ENCODE peak calls at places on chromosomes 6 and 20, in seven cellular contexts. One of them, this sample, is unnamed.

GRCh38 chr6:107116328-107116892 is 1.1 kb upstream of the BEND3 start:
- DNase-seq in foreskin keratinocyte: peak; percentile 60
- DNase-seq in suprapubic skin: no peak
- DNase-seq in CD8-positive, alpha-beta memory T cell: no peak
- DNase-seq in transverse colon: peak; percentile 63
- DNase-seq in right atrium auricular region: no peak
- DNase-seq in lower lobe of right lung: peak; percentile 58
- DNase-seq in this sample: no peak

GRCh38 chr20:43715511-43715910 is 11.3 kb downstream of the GTSF1L start:
- DNase-seq in lower lobe of right lung: no peak
- DNase-seq in transverse colon: no peak
- DNase-seq in CD8-positive, alpha-beta memory T cell: no peak
- DNase-seq in right atrium auricular region: no peak
- DNase-seq in foreskin keratinocyte: no peak
- DNase-seq in suprapubic skin: no peak
- DNase-seq in this sample: no peak

GRCh38 chr6:165804331-165805066 is 141.5 kb upstream of the PDE10A start:
- DNase-seq in foreskin keratinocyte: no peak
- DNase-seq in suprapubic skin: no peak
- DNase-seq in transverse colon: no peak
- DNase-seq in lower lobe of right lung: no peak
- DNase-seq in right atrium auricular region: no peak
- DNase-seq in CD8-positive, alpha-beta memory T cell: no peak
- DNase-seq in this sample: no peak

GRCh38 chr6:168778201-168778600 is 337.2 kb downstream of the SMOC2 start:
- DNase-seq in right atrium auricular region: no peak
- DNase-seq in suprapubic skin: no peak
- DNase-seq in foreskin keratinocyte: no peak
- DNase-seq in CD8-positive, alpha-beta memory T cell: no peak
- DNase-seq in transverse colon: no peak
- DNase-seq in lower lobe of right lung: no peak
- DNase-seq in this sample: no peak

GRCh38 chr6:6004147-6004995 is 2.4 kb downstream of the NRN1 start:
- DNase-seq in suprapubic skin: no peak
- DNase-seq in right atrium auricular region: no peak
- DNase-seq in CD8-positive, alpha-beta memory T cell: no peak
- DNase-seq in transverse colon: no peak
- DNase-seq in foreskin keratinocyte: no peak
- DNase-seq in lower lobe of right lung: no peak
- DNase-seq in this sample: no peak

GRCh38 chr6:31474871-31475286 is 23.1 kb upstream of the MICB start:
- DNase-seq in transverse colon: no peak
- DNase-seq in suprapubic skin: no peak
- DNase-seq in lower lobe of right lung: no peak
- DNase-seq in CD8-positive, alpha-beta memory T cell: no peak
- DNase-seq in foreskin keratinocyte: no peak
- DNase-seq in right atrium auricular region: no peak
- DNase-seq in this sample: peak; percentile 79

GRCh38 chr6:27591660-27592059 is 118.8 kb upstream of the ZNF184 start:
- DNase-seq in transverse colon: no peak
- DNase-seq in foreskin keratinocyte: peak; percentile 73
- DNase-seq in suprapubic skin: no peak
- DNase-seq in lower lobe of right lung: no peak
- DNase-seq in right atrium auricular region: no peak
- DNase-seq in CD8-positive, alpha-beta memory T cell: no peak
- DNase-seq in this sample: no peak

GRCh38 chr6:10528170-10528981 is 7.2 kb downstream of the GCNT2 start:
- DNase-seq in CD8-positive, alpha-beta memory T cell: no peak
- DNase-seq in suprapubic skin: no peak
- DNase-seq in right atrium auricular region: no peak
- DNase-seq in lower lobe of right lung: no peak
- DNase-seq in foreskin keratinocyte: no peak
- DNase-seq in transverse colon: peak; percentile 67
- DNase-seq in this sample: no peak

GRCh38 chr20:21353236-21353635 is 44.1 kb downstream of the NKX2-4 start:
- DNase-seq in right atrium auricular region: no peak
- DNase-seq in foreskin keratinocyte: peak; percentile 35
- DNase-seq in CD8-positive, alpha-beta memory T cell: no peak
- DNase-seq in transverse colon: no peak
- DNase-seq in lower lobe of right lung: no peak
- DNase-seq in suprapubic skin: no peak
- DNase-seq in this sample: no peak

GRCh38 chr6:126880926-126881325 is 237.5 kb upstream of the RSPO3 start:
- DNase-seq in foreskin keratinocyte: no peak
- DNase-seq in CD8-positive, alpha-beta memory T cell: no peak
- DNase-seq in transverse colon: no peak
- DNase-seq in suprapubic skin: no peak
- DNase-seq in lower lobe of right lung: no peak
- DNase-seq in right atrium auricular region: no peak
- DNase-seq in this sample: no peak

GRCh38 chr6:138970856-138971425 is 17.1 kb downstream of the REPS1 start:
- DNase-seq in CD8-positive, alpha-beta memory T cell: no peak
- DNase-seq in right atrium auricular region: peak; percentile 68
- DNase-seq in lower lobe of right lung: no peak
- DNase-seq in foreskin keratinocyte: peak; percentile 93
- DNase-seq in suprapubic skin: no peak
- DNase-seq in transverse colon: no peak
- DNase-seq in this sample: no peak

GRCh38 chr6:170087946-170088348 is 202.9 kb downstream of the DLL1 start:
- DNase-seq in CD8-positive, alpha-beta memory T cell: peak; percentile 62
- DNase-seq in transverse colon: peak; percentile 55
- DNase-seq in lower lobe of right lung: peak; percentile 52
- DNase-seq in suprapubic skin: peak; percentile 51
- DNase-seq in right atrium auricular region: peak; percentile 55
- DNase-seq in foreskin keratinocyte: no peak
- DNase-seq in this sample: no peak

GRCh38 chr6:36131517-36132220 is 1.4 kb downstream of the MAPK13 start:
- DNase-seq in CD8-positive, alpha-beta memory T cell: peak; percentile 43
- DNase-seq in lower lobe of right lung: no peak
- DNase-seq in foreskin keratinocyte: peak; percentile 35
- DNase-seq in right atrium auricular region: peak; percentile 66
- DNase-seq in transverse colon: peak; percentile 76
- DNase-seq in suprapubic skin: peak; percentile 72
- DNase-seq in this sample: no peak

GRCh38 chr6:101722991-101723579 is 329.6 kb downstream of the GRIK2 start:
- DNase-seq in lower lobe of right lung: no peak
- DNase-seq in foreskin keratinocyte: peak; percentile 90
- DNase-seq in right atrium auricular region: no peak
- DNase-seq in transverse colon: no peak
- DNase-seq in CD8-positive, alpha-beta memory T cell: no peak
- DNase-seq in suprapubic skin: no peak
- DNase-seq in this sample: no peak

GRCh38 chr20:23937303-23938117 is 51.1 kb downstream of the GGTLC1 start:
- DNase-seq in lower lobe of right lung: peak; percentile 59
- DNase-seq in transverse colon: peak; percentile 30
- DNase-seq in foreskin keratinocyte: peak; percentile 15
- DNase-seq in CD8-positive, alpha-beta memory T cell: peak; percentile 61
- DNase-seq in suprapubic skin: no peak
- DNase-seq in right atrium auricular region: no peak
- DNase-seq in this sample: peak; percentile 90

GRCh38 chr20:8735674-8736073 is 333.2 kb upstream of the PLCB4 start:
- DNase-seq in transverse colon: no peak
- DNase-seq in right atrium auricular region: no peak
- DNase-seq in lower lobe of right lung: no peak
- DNase-seq in foreskin keratinocyte: no peak
- DNase-seq in CD8-positive, alpha-beta memory T cell: no peak
- DNase-seq in suprapubic skin: no peak
- DNase-seq in this sample: no peak

GRCh38 chr20:8735014-8735413 is 333.9 kb upstream of the PLCB4 start:
- DNase-seq in foreskin keratinocyte: no peak
- DNase-seq in transverse colon: no peak
- DNase-seq in right atrium auricular region: no peak
- DNase-seq in CD8-positive, alpha-beta memory T cell: no peak
- DNase-seq in suprapubic skin: no peak
- DNase-seq in lower lobe of right lung: no peak
- DNase-seq in this sample: no peak

GRCh38 chr20:8744228-8744844 is 324.6 kb upstream of the PLCB4 start:
- DNase-seq in lower lobe of right lung: no peak
- DNase-seq in CD8-positive, alpha-beta memory T cell: no peak
- DNase-seq in foreskin keratinocyte: peak; percentile 68
- DNase-seq in right atrium auricular region: no peak
- DNase-seq in transverse colon: no peak
- DNase-seq in suprapubic skin: no peak
- DNase-seq in this sample: no peak

DNA sequence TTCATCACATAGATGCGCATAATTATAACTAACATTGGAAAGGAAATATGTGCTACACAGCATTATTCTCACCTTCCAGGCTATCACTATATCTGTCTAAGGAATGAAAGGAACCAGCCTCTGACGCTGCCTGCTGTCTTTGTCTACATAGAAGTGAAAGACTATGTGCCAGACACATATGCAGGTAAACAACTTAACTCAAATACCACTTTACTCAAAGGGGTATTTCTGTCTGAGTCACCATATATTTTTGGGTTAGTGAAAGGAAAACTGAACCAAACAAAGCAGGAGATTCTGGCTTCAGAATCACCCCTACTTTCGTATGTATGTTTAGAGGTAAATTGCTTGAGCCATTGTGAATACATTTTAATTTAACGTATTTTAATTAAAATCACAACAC is 328.6 kb upstream of the PLCB4 start:
- DNase-seq in transverse colon: no peak
- DNase-seq in lower lobe of right lung: no peak
- DNase-seq in foreskin keratinocyte: no peak
- DNase-seq in suprapubic skin: no peak
- DNase-seq in right atrium auricular region: no peak
- DNase-seq in CD8-positive, alpha-beta memory T cell: no peak
- DNase-seq in this sample: no peak
- H3K4me1 ChIP-seq in transverse colon: no peaks in the 10 kb centered on the region
- H3K4me1 ChIP-seq in lower lobe of right lung: no peaks in the 10 kb centered on the region
- H3K4me1 ChIP-seq in foreskin keratinocyte: no peaks in the 10 kb centered on the region
- H3K4me1 ChIP-seq in suprapubic skin: no peaks in the 10 kb centered on the region
- H3K4me1 ChIP-seq in right atrium auricular region: no peaks in the 10 kb centered on the region
- H3K4me1 ChIP-seq in CD8-positive, alpha-beta memory T cell: no peaks in the 10 kb centered on the region
- H3K4me1 ChIP-seq in this sample: no peaks in the 10 kb centered on the region

GRCh38 chr6:41546866-41547798 is 951 bp downstream of the FOXP4 start:
- DNase-seq in lower lobe of right lung: peak; percentile 60
- DNase-seq in suprapubic skin: no peak
- DNase-seq in transverse colon: peak; percentile 42
- DNase-seq in right atrium auricular region: no peak
- DNase-seq in CD8-positive, alpha-beta memory T cell: peak; percentile 44
- DNase-seq in foreskin keratinocyte: peak; percentile 30
- DNase-seq in this sample: no peak

GRCh38 chr6:41546475-41546865 is 289 bp downstream of the FOXP4 start:
- DNase-seq in right atrium auricular region: no peak
- DNase-seq in transverse colon: peak; percentile 74
- DNase-seq in suprapubic skin: no peak
- DNase-seq in CD8-positive, alpha-beta memory T cell: no peak
- DNase-seq in lower lobe of right lung: no peak
- DNase-seq in foreskin keratinocyte: peak; percentile 26
- DNase-seq in this sample: no peak

GRCh38 chr6:41547799-41548097 is 1.6 kb downstream of the FOXP4 start:
- DNase-seq in right atrium auricular region: no peak
- DNase-seq in lower lobe of right lung: no peak
- DNase-seq in transverse colon: no peak
- DNase-seq in suprapubic skin: no peak
- DNase-seq in foreskin keratinocyte: no peak
- DNase-seq in CD8-positive, alpha-beta memory T cell: no peak
- DNase-seq in this sample: no peak

GRCh38 chr6:41545174-41545702 is 943 bp upstream of the FOXP4 start:
- DNase-seq in foreskin keratinocyte: no peak
- DNase-seq in transverse colon: no peak
- DNase-seq in CD8-positive, alpha-beta memory T cell: no peak
- DNase-seq in suprapubic skin: no peak
- DNase-seq in right atrium auricular region: no peak
- DNase-seq in lower lobe of right lung: no peak
- DNase-seq in this sample: no peak

DNA sequence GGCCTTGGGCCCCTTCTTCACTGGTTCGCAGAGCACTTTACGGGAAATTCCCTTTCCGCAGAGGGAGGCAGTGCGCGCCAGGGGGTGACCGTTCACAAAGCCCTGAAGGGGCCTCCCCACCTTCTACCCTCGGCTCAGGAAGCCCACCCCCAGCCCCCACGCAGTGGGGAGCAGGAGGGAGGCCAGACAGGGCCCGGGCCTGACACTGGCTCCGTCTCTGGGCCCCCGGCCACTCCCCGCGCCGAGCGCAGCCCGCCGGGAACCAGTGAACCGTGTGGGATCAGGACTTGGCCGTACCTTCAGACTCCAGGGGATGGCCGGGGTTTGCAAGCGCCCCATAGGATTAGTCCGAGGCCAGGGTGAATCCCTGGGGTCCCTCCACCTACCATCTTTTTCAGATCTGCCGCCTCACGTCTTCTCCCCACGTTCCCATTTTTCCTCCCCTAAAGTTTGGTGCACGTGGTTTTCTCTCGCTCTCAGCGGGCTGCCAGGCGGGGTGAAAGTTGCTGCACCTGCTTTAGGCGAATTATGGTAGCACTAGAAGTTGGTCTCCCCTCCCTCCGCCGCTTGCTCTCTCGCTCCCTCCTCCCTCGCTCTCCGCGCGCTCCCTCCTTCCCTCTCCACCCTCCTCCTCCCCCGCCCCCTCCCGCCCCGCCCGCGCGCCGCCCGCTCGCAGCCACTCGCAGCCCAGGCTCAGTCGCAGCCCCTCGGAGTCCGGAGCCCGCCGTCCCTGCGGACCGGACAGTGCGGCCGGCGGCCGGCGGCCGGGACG is at the start of gene FOXP4:
- DNase-seq in suprapubic skin: peak; percentile 92
- DNase-seq in lower lobe of right lung: peak; percentile 92
- DNase-seq in foreskin keratinocyte: peak; percentile 90
- DNase-seq in CD8-positive, alpha-beta memory T cell: peak; percentile 74
- DNase-seq in right atrium auricular region: peak; percentile 88
- DNase-seq in transverse colon: peak; percentile 92
- DNase-seq in this sample: peak; percentile 97
- H3K4me1 ChIP-seq in suprapubic skin: peaks cover 34% of the 10 kb centered on the region
- H3K4me1 ChIP-seq in lower lobe of right lung: peaks cover 37% of the 10 kb centered on the region
- H3K4me1 ChIP-seq in foreskin keratinocyte: no peaks in the 10 kb centered on the region
- H3K4me1 ChIP-seq in CD8-positive, alpha-beta memory T cell: peaks cover 42% of the 10 kb centered on the region
- H3K4me1 ChIP-seq in right atrium auricular region: peaks cover 40% of the 10 kb centered on the region
- H3K4me1 ChIP-seq in transverse colon: peaks cover 7% of the 10 kb centered on the region
- H3K4me1 ChIP-seq in this sample: peaks cover 51% of the 10 kb centered on the region

DNA sequence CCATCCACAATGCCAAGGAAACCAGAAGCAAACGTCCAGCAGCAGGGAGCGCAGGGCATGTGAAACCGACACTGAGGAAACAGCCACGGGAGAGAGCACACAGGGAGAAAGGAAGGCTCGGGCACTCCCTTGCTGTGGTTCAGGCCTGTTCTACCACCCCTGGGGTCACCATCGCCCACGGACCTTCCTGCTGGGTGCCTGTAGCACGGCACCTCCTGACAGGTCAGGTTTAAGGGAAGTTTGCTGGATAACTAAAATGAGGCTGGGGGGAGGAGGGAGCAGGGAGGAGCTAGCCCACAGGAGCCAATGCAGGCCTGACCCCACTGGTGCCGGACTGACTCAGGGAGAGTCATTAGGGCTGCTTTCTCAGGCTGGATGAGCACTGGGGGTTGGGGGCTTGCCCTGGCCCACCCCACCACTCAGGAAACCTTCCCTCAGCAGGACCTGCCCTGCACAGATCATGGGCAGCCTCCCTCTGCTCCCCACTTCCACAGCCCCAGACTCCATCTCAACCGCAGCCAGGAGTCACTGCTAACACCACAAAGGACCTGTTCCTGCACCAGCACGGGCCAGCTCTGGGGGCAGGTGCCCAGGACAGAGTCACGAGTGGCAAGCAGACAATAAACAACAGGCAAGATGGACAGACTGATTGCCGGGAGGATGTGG is 2.3 kb downstream of the UCKL1 start:
- DNase-seq in foreskin keratinocyte: no peak
- DNase-seq in right atrium auricular region: no peak
- DNase-seq in CD8-positive, alpha-beta memory T cell: no peak
- DNase-seq in lower lobe of right lung: no peak
- DNase-seq in suprapubic skin: no peak
- DNase-seq in transverse colon: no peak
- DNase-seq in this sample: no peak
- H3K4me1 ChIP-seq in foreskin keratinocyte: peaks cover 3% of the 10 kb centered on the region
- H3K4me1 ChIP-seq in right atrium auricular region: peaks cover 83% of the 10 kb centered on the region
- H3K4me1 ChIP-seq in CD8-positive, alpha-beta memory T cell: peaks cover 38% of the 10 kb centered on the region
- H3K4me1 ChIP-seq in lower lobe of right lung: peaks cover 78% of the 10 kb centered on the region
- H3K4me1 ChIP-seq in suprapubic skin: peaks cover 87% of the 10 kb centered on the region
- H3K4me1 ChIP-seq in transverse colon: peaks cover 56% of the 10 kb centered on the region
- H3K4me1 ChIP-seq in this sample: peaks cover 83% of the 10 kb centered on the region

GRCh38 chr6:158812611-158813010 is 6.6 kb downstream of the EZR start:
- DNase-seq in suprapubic skin: no peak
- DNase-seq in foreskin keratinocyte: no peak
- DNase-seq in lower lobe of right lung: no peak
- DNase-seq in right atrium auricular region: no peak
- DNase-seq in CD8-positive, alpha-beta memory T cell: no peak
- DNase-seq in transverse colon: no peak
- DNase-seq in this sample: no peak
- H3K4me1 ChIP-seq in suprapubic skin: peaks cover 92% of the 10 kb centered on the region
- H3K4me1 ChIP-seq in foreskin keratinocyte: peaks cover 40% of the 10 kb centered on the region
- H3K4me1 ChIP-seq in lower lobe of right lung: peaks cover 86% of the 10 kb centered on the region
- H3K4me1 ChIP-seq in right atrium auricular region: peaks cover 92% of the 10 kb centered on the region
- H3K4me1 ChIP-seq in CD8-positive, alpha-beta memory T cell: peaks cover 96% of the 10 kb centered on the region
- H3K4me1 ChIP-seq in transverse colon: peaks cover 36% of the 10 kb centered on the region
- H3K4me1 ChIP-seq in this sample: peaks cover 93% of the 10 kb centered on the region

This sample was measured in esophagus muscularis mucosa.